ENCODE peak calls at places on chromosome 22, in six cellular contexts. M is fibroblast of mammary gland, I is fibroblast of pulmonary artery, B is fibroblast of the aortic adventitia, O is PC-9, H is H1. V is an unnamed sample.

GRCh38 chr22:37383342-37383741 is 43.9 kb downstream of the ELFN2 start:
- DNase-seq in M (peak; percentile 18), I (no peak), B (no peak), O (no peak), H (no peak), V (no peak)

GRCh38 chr22:23243006-23243573 is 62.8 kb downstream of the BCR start:
- DNase-seq in M (no peak), I (no peak), B (no peak), O (no peak), H (peak; percentile 73), V (no peak)

GRCh38 chr22:50032109-50032871 is 19.7 kb upstream of the IL17REL start:
- DNase-seq in M (no peak), I (no peak), B (no peak), O (no peak), H (no peak), V (no peak)

GRCh38 chr22:23532756-23533155 is 47.3 kb downstream of the IGLL1 start:
- DNase-seq in M (no peak), I (no peak), B (no peak), O (no peak), H (no peak), V (no peak)

GRCh38 chr22:30486661-30487115 is 14.9 kb upstream of the SEC14L3 start:
- DNase-seq in M (no peak), I (no peak), B (no peak), O (no peak), H (no peak), V (no peak)

GRCh38 chr22:44179196-44179988 is 1.3 kb upstream of the PARVG start:
- DNase-seq in M (no peak), I (no peak), B (no peak), O (no peak), H (no peak), V (no peak)

GRCh38 chr22:50526849-50527801 is 1.7 kb upstream of the SCO2 start:
- DNase-seq in M (peak; percentile 50), I (peak; percentile 49), B (peak; percentile 43), O (peak; percentile 77), H (peak; percentile 76), V (peak; percentile 63)

GRCh38 chr22:49215840-49216239 is 611.8 kb downstream of the BRD1 start:
- DNase-seq in M (no peak), I (no peak), B (no peak), O (no peak), H (no peak), V (no peak)

GRCh38 chr22:44947846-44948245 is 62.0 kb downstream of the PHF21B start:
- DNase-seq in M (no peak), I (no peak), B (no peak), O (no peak), H (no peak), V (no peak)

GRCh38 chr22:30246962-30247376 is 410 bp upstream of the LIF start:
- DNase-seq in M (no peak), I (no peak), B (no peak), O (no peak), H (no peak), V (no peak)

GRCh38 chr22:30602049-30602448 is 4.9 kb upstream of the TCN2 start:
- DNase-seq in M (peak; percentile 31), I (peak; percentile 62), B (peak; percentile 33), O (no peak), H (no peak), V (peak; percentile 47)

GRCh38 chr22:24685804-24686203 is 82.8 kb downstream of the GGT1 start:
- DNase-seq in M (no peak), I (peak; percentile 22), B (no peak), O (no peak), H (peak; percentile 69), V (peak; percentile 23)

GRCh38 chr22:31341386-31342088 is 4.6 kb downstream of the PATZ1 start:
- DNase-seq in M (no peak), I (no peak), B (no peak), O (no peak), H (no peak), V (no peak)

GRCh38 chr22:43446881-43447280 is 35.1 kb downstream of the MPPED1 start:
- DNase-seq in M (no peak), I (no peak), B (no peak), O (no peak), H (no peak), V (no peak)

GRCh38 chr22:31363885-31364284 is 17.7 kb upstream of the PATZ1 start:
- DNase-seq in M (no peak), I (no peak), B (no peak), O (no peak), H (no peak), V (no peak)

GRCh38 chr22:25051983-25052710 is 99.6 kb downstream of the KIAA1671 start:
- DNase-seq in M (no peak), I (no peak), B (no peak), O (peak; percentile 5), H (no peak), V (no peak)

GRCh38 chr22:20955548-20955947 is 11.5 kb upstream of the AIFM3 start:
- DNase-seq in M (no peak), I (no peak), B (no peak), O (no peak), H (no peak), V (no peak)

GRCh38 chr22:43186272-43187170 is at the start of gene TTLL12:
- DNase-seq in M (no peak), I (peak; percentile 44), B (peak; percentile 30), O (peak; percentile 58), H (no peak), V (peak; percentile 62)

GRCh38 chr22:23825246-23825905 is 13.4 kb downstream of the DERL3 start:
- DNase-seq in M (no peak), I (no peak), B (no peak), O (no peak), H (no peak), V (no peak)

DNA sequence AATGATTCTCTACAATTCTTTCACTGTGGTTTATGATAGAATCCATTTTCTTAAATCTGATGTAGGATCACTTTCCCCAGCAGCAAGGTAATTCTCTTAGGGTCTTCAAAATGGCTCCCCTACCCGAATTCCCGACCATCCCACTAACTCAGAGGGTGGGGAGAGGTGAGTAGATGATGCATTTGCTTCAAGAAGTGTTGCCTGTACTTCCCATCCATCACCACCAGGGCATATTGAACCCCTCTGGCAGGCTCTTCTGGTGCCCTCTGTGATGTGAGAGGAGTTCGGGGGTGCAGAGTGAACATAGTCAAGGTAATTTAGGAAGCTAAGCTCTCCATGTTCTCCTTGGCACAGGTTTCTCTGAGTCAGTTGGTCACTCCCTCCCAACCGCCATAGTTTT is 52.3 kb downstream of the ZNRF3 start:
- DNase-seq in M (no peak), I (no peak), B (no peak), O (no peak), H (no peak), V (no peak)
- TF ChIP-seq CTCF in M (no peak), I (peak; percentile 33), B (peak; percentile 55), O (peak; percentile 34), H (peak; percentile 16), V (peak; percentile 40)

DNA sequence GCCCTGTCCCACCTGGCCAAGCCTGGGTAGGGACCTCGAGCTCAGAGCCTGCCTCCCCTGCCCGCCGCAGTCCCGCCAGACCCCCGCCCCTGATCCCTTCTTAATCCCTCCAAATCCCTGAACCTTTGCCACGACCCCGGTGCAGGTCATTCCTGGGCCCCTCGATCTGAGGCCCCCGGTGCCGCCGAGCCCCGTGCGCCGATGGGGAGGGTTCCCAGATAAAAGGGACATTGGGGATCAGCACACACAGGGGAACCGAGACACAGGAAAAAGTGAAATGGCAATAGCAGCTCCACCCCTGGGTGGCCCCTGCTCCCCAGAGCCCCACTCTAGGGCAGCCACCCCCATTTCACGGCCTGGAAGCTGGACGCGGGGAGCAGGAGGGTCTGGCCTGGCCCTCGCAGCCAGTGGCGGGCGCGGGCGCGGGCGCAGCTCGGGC is 1.3 kb upstream of the WNT7B start:
- DNase-seq in M (no peak), I (no peak), B (no peak), O (no peak), H (no peak), V (no peak)
- H3K4me3 ChIP-seq in M (no peak overlapping the region), I (no peak overlapping the region), B (no peak overlapping the region), O (peak overlapping the region; percentile 86), H (no peak overlapping the region), V (no peak overlapping the region)

DNA sequence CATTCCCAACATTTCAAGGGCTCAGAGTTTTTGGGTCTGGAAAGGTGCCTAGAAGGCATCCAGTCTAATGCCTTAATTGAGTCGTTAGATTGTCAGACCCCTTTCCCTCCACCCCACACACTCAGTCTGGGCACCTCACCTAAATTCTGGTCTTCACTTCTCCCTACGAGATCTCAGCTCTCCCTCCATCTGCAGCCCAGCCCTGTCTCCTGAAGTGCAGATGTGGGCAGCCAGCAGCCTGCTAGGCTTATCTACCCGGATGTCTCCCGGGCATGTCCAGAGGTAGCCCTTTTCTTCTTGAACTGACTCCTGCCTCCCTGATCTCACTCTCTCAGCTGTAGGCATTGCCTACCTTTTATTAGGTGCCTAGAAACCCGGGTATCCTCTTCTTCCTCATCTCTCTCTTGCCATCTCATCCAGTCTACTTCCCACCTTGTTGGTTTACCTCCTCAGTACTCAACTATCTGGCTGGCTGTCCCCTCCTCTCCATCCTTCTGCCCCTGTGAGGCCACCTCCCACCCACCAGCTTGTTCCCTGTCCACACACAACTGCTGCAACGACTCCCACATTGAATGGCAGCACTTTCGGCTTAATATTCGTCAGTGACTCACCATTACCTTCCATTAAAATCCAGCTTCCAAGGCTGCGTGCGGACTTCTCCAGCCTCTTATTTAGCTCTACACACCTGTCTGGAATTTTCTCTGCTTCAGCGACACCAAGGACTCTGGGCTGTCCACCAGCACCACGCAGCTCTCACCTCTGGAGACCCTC is 6.2 kb downstream of the SEPTIN3 start:
- DNase-seq in M (no peak), I (no peak), B (no peak), O (no peak), H (peak; percentile 39), V (no peak)
- TF ChIP-seq CTCF in M (no peak), I (no peak), B (no peak), O (no peak), H (no peak), V (no peak)

GRCh38 chr22:35131423-35132050 is 65.6 kb downstream of the ISX start:
- DNase-seq in M (no peak), I (no peak), B (no peak), O (no peak), H (no peak), V (no peak)

GRCh38 chr22:35134637-35135036 is 68.7 kb downstream of the ISX start:
- DNase-seq in M (no peak), I (no peak), B (no peak), O (no peak), H (no peak), V (no peak)

GRCh38 chr22:35135165-35135564 is 69.2 kb downstream of the ISX start:
- DNase-seq in M (no peak), I (no peak), B (no peak), O (no peak), H (peak; percentile 54), V (no peak)

GRCh38 chr22:35132568-35132967 is 66.6 kb downstream of the ISX start:
- DNase-seq in M (no peak), I (no peak), B (no peak), O (no peak), H (no peak), V (no peak)

DNA sequence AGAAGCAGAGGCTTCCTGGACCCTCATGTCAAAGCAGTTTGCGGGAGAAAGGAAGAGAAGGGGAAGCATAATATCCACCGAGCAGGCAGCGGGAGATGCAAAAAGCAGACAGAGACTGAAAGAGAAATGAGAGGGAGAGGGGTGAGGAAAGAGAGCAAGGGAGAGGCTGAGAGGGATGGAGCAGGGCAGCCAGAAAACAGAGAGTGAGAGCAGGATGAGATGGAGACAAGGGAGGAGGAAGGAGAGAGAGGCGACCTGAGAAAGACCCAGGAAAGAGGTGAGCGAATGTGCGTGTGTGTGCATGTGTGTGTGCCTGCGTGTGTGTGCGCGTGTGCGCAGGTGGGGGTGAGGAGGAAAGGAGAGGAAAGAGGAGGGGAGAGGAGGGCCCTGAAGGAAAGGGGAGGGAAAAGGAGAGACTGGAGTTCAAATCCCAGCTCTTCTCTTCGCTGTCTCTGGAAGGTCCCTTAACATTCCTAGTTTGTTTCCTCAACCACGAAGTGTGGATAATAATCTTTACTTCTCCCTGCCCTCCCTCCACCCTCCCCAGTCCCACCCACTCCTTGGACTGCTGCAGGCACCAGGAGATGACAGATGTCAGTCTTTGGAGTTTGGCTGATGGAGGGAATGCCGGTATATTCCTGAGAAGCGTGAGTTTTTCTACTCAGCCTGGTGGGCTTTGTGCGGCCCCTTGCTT is 67.9 kb downstream of the ISX start:
- DNase-seq in M (no peak), I (no peak), B (no peak), O (no peak), H (no peak), V (no peak)
- H3K4me3 ChIP-seq in M (no peak overlapping the region), I (no peak overlapping the region), B (no peak overlapping the region), O (no peak overlapping the region), H (no peak overlapping the region), V (no peak overlapping the region)

V was measured in fibroblast of villous mesenchyme.